ENCODE peak calls at places on chromosome 14, in six cellular contexts. X is CD4-positive, CD25-positive, alpha-beta regulatory T cell; U is trophoblast cell; Y is CD8-positive, alpha-beta T cell; L is naive thymus-derived CD4-positive, alpha-beta T cell; K is GM23248. B is an unnamed sample.

GRCh38 chr14:32028599-32028998 is 48.5 kb upstream of the ARHGAP5 start:
- DNase-seq in X (no peak), U (no peak), Y (no peak), L (no peak), K (peak; percentile 33), B (no peak)

GRCh38 chr14:21049263-21049662 is 7.1 kb downstream of the RNASE7 start:
- DNase-seq in X (no peak), U (no peak), Y (no peak), L (no peak), K (peak; percentile 86), B (no peak)

GRCh38 chr14:54566410-54567223 is at the start of gene SAMD4A:
- DNase-seq in X (peak; percentile 77), U (peak; percentile 69), Y (peak; percentile 19), L (peak; percentile 46), K (peak; percentile 89), B (peak; percentile 70)

GRCh38 chr14:22598896-22599244 is 770 bp downstream of the ABHD4 start:
- DNase-seq in X (peak; percentile 59), U (peak; percentile 74), Y (no peak), L (peak; percentile 37), K (peak; percentile 86), B (no peak)

GRCh38 chr14:71355324-71356201 is 448.3 kb downstream of the PCNX1 start:
- DNase-seq in X (no peak), U (peak; percentile 12), Y (no peak), L (no peak), K (peak; percentile 70), B (no peak)

GRCh38 chr14:75141967-75142366 is 15.1 kb upstream of the NEK9 start:
- DNase-seq in X (peak; percentile 52), U (peak; percentile 47), Y (no peak), L (no peak), K (peak; percentile 54), B (no peak)

GRCh38 chr14:75829316-75829715 is 152.5 kb downstream of the TGFB3 start:
- DNase-seq in X (no peak), U (no peak), Y (no peak), L (no peak), K (no peak), B (no peak)

GRCh38 chr14:76720382-76720813 is 40.9 kb upstream of the VASH1 start:
- DNase-seq in X (no peak), U (no peak), Y (no peak), L (no peak), K (no peak), B (peak; percentile 16)

GRCh38 chr14:99094901-99095300 is 177.1 kb downstream of the BCL11B start:
- DNase-seq in X (no peak), U (no peak), Y (no peak), L (no peak), K (no peak), B (no peak)

GRCh38 chr14:24883571-24883970 is 166.4 kb downstream of the STXBP6 start:
- DNase-seq in X (no peak), U (no peak), Y (no peak), L (no peak), K (peak; percentile 89), B (no peak)

GRCh38 chr14:101927859-101928258 is 36.5 kb upstream of the DYNC1H1 start:
- DNase-seq in X (no peak), U (peak; percentile 54), Y (no peak), L (no peak), K (peak; percentile 99), B (no peak)

GRCh38 chr14:21300892-21301291 is 21.0 kb downstream of the RPGRIP1 start:
- DNase-seq in X (peak; percentile 15), U (no peak), Y (no peak), L (no peak), K (peak; percentile 13), B (no peak)

GRCh38 chr14:88793259-88793625 is 489 bp upstream of the EML5 start:
- DNase-seq in X (no peak), U (no peak), Y (no peak), L (no peak), K (no peak), B (no peak)

GRCh38 chr14:30317729-30318128 is 241.2 kb upstream of the G2E3 start:
- DNase-seq in X (no peak), U (no peak), Y (no peak), L (no peak), K (no peak), B (no peak)

GRCh38 chr14:73269729-73270651 is 32.7 kb downstream of the PAPLN start:
- DNase-seq in X (no peak), U (peak; percentile 74), Y (no peak), L (no peak), K (no peak), B (no peak)

GRCh38 chr14:62301911-62302310 is 539.7 kb downstream of the SNAPC1 start:
- DNase-seq in X (no peak), U (no peak), Y (no peak), L (no peak), K (peak; percentile 2), B (no peak)

GRCh38 chr14:44782775-44783238 is 178.9 kb downstream of the KLHL28 start:
- DNase-seq in X (no peak), U (peak; percentile 49), Y (no peak), L (no peak), K (peak; percentile 2), B (no peak)

GRCh38 chr14:68229423-68229831 is 409.8 kb downstream of the RAD51B start:
- DNase-seq in X (no peak), U (no peak), Y (no peak), L (no peak), K (no peak), B (no peak)

GRCh38 chr14:69559581-69560011 is 15.1 kb downstream of the CCDC177 start:
- DNase-seq in X (no peak), U (no peak), Y (no peak), L (no peak), K (no peak), B (peak; percentile 56)

GRCh38 chr14:75495882-75496281 is 26.4 kb upstream of the BATF start:
- DNase-seq in X (no peak), U (no peak), Y (no peak), L (no peak), K (no peak), B (no peak)

GRCh38 chr14:76381817-76382494 is 6.0 kb downstream of the ESRRB start:
- DNase-seq in X (no peak), U (no peak), Y (no peak), L (no peak), K (no peak), B (no peak)

GRCh38 chr14:34710006-34710405 is 4.4 kb downstream of the CFL2 start:
- DNase-seq in X (no peak), U (no peak), Y (no peak), L (no peak), K (no peak), B (no peak)

GRCh38 chr14:34713122-34713680 is 1.2 kb downstream of the CFL2 start:
- DNase-seq in X (no peak), U (no peak), Y (no peak), L (no peak), K (no peak), B (no peak)

GRCh38 chr14:34711808-34712712 is 2.3 kb downstream of the CFL2 start:
- DNase-seq in X (no peak), U (no peak), Y (no peak), L (no peak), K (peak; percentile 40), B (no peak)

GRCh38 chr14:34710744-34711143 is 3.6 kb downstream of the CFL2 start:
- DNase-seq in X (no peak), U (no peak), Y (no peak), L (no peak), K (peak; percentile 27), B (no peak)

DNA sequence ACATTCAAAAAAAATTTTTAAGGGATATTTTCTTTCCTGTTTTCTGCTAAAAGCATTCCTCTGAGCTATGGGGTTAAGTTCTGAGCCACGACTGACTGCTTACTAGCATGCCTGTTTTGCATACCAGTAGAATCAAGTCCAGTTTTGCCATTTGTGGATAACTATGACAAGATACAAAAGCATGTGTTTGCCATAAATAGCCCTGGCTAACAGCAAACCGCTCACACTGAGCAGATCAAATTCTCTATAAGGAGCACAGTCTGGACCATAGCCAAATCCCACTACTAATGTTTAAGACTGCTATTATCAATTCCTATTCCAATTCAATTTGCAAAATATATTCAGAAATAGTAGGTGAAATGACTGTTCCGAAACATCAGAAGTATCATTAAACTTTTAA is 3.2 kb downstream of the CFL2 start:
- DNase-seq in X (no peak), U (peak; percentile 79), Y (no peak), L (no peak), K (peak; percentile 94), B (no peak)
- H3K27ac ChIP-seq in X (no peak overlapping the region), U (no peak overlapping the region), Y (no peak overlapping the region), L (no peak overlapping the region), K (peak overlapping the region; percentile 89), B (peak overlapping the region; percentile 71)

GRCh38 chr14:56811596-56812363 is 1.5 kb upstream of the OTX2 start:
- DNase-seq in X (no peak), U (no peak), Y (no peak), L (no peak), K (no peak), B (no peak)

GRCh38 chr14:56812364-56813103 is 2.3 kb upstream of the OTX2 start:
- DNase-seq in X (no peak), U (no peak), Y (no peak), L (no peak), K (no peak), B (no peak)

GRCh38 chr14:56814468-56815074 is 4.3 kb upstream of the OTX2 start:
- DNase-seq in X (no peak), U (no peak), Y (no peak), L (no peak), K (no peak), B (no peak)

GRCh38 chr14:56810850-56811595 is 744 bp upstream of the OTX2 start:
- DNase-seq in X (no peak), U (no peak), Y (no peak), L (no peak), K (no peak), B (no peak)

DNA sequence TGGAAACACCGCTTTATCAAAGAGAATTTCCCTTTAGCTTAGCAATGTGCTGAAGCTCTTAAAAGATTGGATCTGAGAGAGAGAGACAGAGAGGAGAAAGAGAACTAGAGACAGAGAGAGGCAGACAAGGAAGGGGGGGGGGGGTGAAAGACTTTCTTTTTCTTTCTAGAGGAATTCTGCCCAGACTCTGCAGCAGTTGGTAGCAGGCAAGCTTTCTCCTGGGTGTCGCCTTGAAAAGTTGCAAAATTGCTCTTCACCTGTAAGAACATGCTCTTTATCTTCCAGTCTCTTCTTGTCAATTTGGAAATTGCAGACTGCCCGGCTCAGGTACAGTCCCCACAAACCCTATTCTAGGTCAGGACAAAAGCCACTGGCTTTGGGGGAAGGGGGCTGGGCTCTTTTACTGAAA is 2.9 kb upstream of the OTX2 start:
- DNase-seq in X (no peak), U (no peak), Y (no peak), L (no peak), K (no peak), B (no peak)
- H3K27ac ChIP-seq in X (no peak overlapping the region), U (no peak overlapping the region), Y (no peak overlapping the region), L (no peak overlapping the region), K (no peak overlapping the region), B (no peak overlapping the region)

GRCh38 chr14:81219821-81220487 is 805 bp downstream of the GTF2A1 start:
- DNase-seq in X (peak; percentile 54), U (peak; percentile 56), Y (peak; percentile 35), L (peak; percentile 60), K (peak; percentile 71), B (no peak)
- H3K27ac ChIP-seq in X (peak overlapping the region; percentile 97), U (peak overlapping the region; percentile 93), Y (peak overlapping the region; percentile 97), L (peak overlapping the region; percentile 97), K (peak overlapping the region; percentile 97), B (peak overlapping the region; percentile 99)

DNA sequence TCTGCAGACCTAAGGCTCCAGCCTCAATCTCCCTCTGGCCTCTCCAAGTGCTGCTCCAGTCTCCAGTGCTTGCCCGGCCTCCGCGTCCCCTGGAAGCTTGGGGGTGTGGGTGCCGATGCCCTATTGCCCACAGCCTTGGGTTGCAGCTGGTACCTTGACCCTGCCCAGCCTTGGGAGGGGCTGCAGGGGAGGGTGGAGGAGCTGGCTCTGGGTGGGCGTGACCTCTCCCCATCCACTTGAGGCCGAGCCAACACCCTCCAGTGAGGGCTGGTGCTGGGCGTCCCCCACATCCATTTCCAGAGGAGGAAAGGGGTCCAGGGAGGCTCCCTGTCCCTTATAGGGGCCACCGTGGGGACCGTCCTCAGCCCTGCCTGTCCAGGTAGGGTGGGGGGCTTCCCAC is 24.1 kb downstream of the KIF26A start:
- DNase-seq in X (no peak), U (no peak), Y (no peak), L (no peak), K (no peak), B (no peak)
- H3K27ac ChIP-seq in X (no peak overlapping the region), U (no peak overlapping the region), Y (no peak overlapping the region), L (no peak overlapping the region), K (no peak overlapping the region), B (no peak overlapping the region)